ENCODE peak calls at places on chromosome 9, in eight cellular contexts. T is kidney; H is H54; Y is heart left ventricle; A is GF-D8; V is stimulated activated CD8-positive, alpha-beta memory T cell treated with anti-CD3 and anti-CD28 coated beads, Interleukin-12 subunit alpha, Interleukin-12 subunit beta, amount 100 ng/mL, for 1 hour; I is KG1; C is Calu3. W is an unnamed sample.

GRCh38 chr9:137589441-137590122 is 730 bp downstream of the ZMYND19 start:
- DNase-seq in I (no peak), C (no peak), T (no peak), V (no peak), Y (no peak), A (no peak), H (no peak), W (no peak)

GRCh38 chr9:98642661-98643312 is 65.9 kb downstream of the GABBR2 start:
- DNase-seq in Y (no peak), H (no peak), I (no peak), C (no peak), T (no peak), V (no peak), A (no peak), W (no peak)

GRCh38 chr9:100063185-100063584 is 35.6 kb downstream of the ERP44 start:
- DNase-seq in Y (no peak), A (no peak), I (no peak), T (no peak), H (no peak), C (no peak), V (no peak), W (no peak)

GRCh38 chr9:72292184-72292787 is 72.7 kb downstream of the ZFAND5 start:
- DNase-seq in Y (no peak), T (no peak), C (peak; percentile 12), V (no peak), I (peak; percentile 8), A (no peak), H (peak; percentile 38), W (peak; percentile 73)

GRCh38 chr9:132672413-132672690 is 2.1 kb downstream of the GTF3C4 start:
- DNase-seq in H (no peak), I (no peak), V (no peak), Y (no peak), C (peak; percentile 14), T (no peak), A (no peak), W (no peak)

GRCh38 chr9:91580136-91580535 is 156.5 kb upstream of the NFIL3 start:
- DNase-seq in V (no peak), A (no peak), Y (no peak), T (no peak), C (no peak), I (no peak), H (no peak), W (no peak)

GRCh38 chr9:23598994-23599393 is 227.0 kb downstream of the ELAVL2 start:
- DNase-seq in C (no peak), A (no peak), H (no peak), I (no peak), T (no peak), V (no peak), Y (no peak), W (no peak)

GRCh38 chr9:70438341-70438924 is 24.0 kb upstream of the KLF9 start:
- DNase-seq in Y (peak; percentile 61), T (peak; percentile 82), H (peak; percentile 68), C (peak; percentile 35), V (no peak), A (peak; percentile 46), I (peak; percentile 33), W (no peak)

GRCh38 chr9:114317665-114318357 is 5.1 kb upstream of the ORM1 start:
- DNase-seq in A (no peak), I (no peak), Y (no peak), H (no peak), C (no peak), V (no peak), T (no peak), W (peak; percentile 30)

GRCh38 chr9:17625644-17626388 is 47.0 kb downstream of the SH3GL2 start:
- DNase-seq in V (no peak), I (no peak), C (no peak), T (no peak), A (no peak), Y (no peak), H (no peak), W (no peak)

GRCh38 chr9:11356101-11356500 is 743.3 kb upstream of the PTPRD start:
- DNase-seq in V (no peak), I (no peak), A (no peak), C (no peak), Y (no peak), H (no peak), T (no peak), W (no peak)

GRCh38 chr9:16519001-16519400 is 351.5 kb downstream of the BNC2 start:
- DNase-seq in A (no peak), H (no peak), C (no peak), Y (no peak), V (no peak), T (no peak), I (no peak), W (no peak)

GRCh38 chr9:72872718-72873117 is 80.1 kb downstream of the ALDH1A1 start:
- DNase-seq in C (no peak), Y (no peak), H (no peak), V (no peak), T (no peak), A (no peak), I (no peak), W (no peak)

GRCh38 chr9:79049371-79049770 is 522.4 kb upstream of the TLE4 start:
- DNase-seq in A (no peak), Y (no peak), I (no peak), C (no peak), T (no peak), V (no peak), H (no peak), W (no peak)

GRCh38 chr9:30774326-30774725 is 1610.1 kb upstream of the ACO1 start:
- DNase-seq in T (peak; percentile 60), C (no peak), V (no peak), A (no peak), H (no peak), Y (peak; percentile 20), I (no peak), W (no peak)

GRCh38 chr9:137138058-137138697 is 776 bp upstream of the GRIN1 start:
- DNase-seq in Y (no peak), A (no peak), I (no peak), T (no peak), V (no peak), C (no peak), H (peak; percentile 95), W (no peak)